ENCODE peak calls at places on chromosomes 3 and 15, in ten cellular contexts. R is AG09309; Y is esophagus muscularis mucosa; W is foreskin fibroblast; N is CD8-positive, alpha-beta T cell; V is heart left ventricle; H is psoas muscle; T is kidney; L is AG04450; E is DND-41. I is an unnamed sample.

GRCh38 chr3:9951962-9952805 is at the start of gene PRRT3:
- DNase-seq in R (no peak), Y (no peak), W (peak; percentile 78), N (peak; percentile 56), V (no peak), H (peak; percentile 69), T (peak; percentile 84), L (no peak), E (peak; percentile 52), I (no peak)

GRCh38 chr3:42071720-42072582 is 19.2 kb upstream of the TRAK1 start:
- DNase-seq in R (peak; percentile 80), Y (no peak), W (peak; percentile 73), N (no peak), V (peak; percentile 79), H (peak; percentile 87), T (peak; percentile 79), L (no peak), E (no peak), I (no peak)

GRCh38 chr3:126983653-126984390 is 907 bp downstream of the PLXNA1 start:
- DNase-seq in R (no peak), Y (no peak), W (peak; percentile 63), N (peak; percentile 46), V (no peak), H (no peak), T (no peak), L (no peak), E (peak; percentile 38), I (no peak)

GRCh38 chr3:185423178-185423577 is 60.2 kb downstream of the MAP3K13 start:
- DNase-seq in R (no peak), Y (no peak), W (peak; percentile 26), N (no peak), V (no peak), H (no peak), T (no peak), L (no peak), E (no peak), I (no peak)

GRCh38 chr3:124653071-124653470 is 77.2 kb upstream of the UMPS start:
- DNase-seq in R (no peak), Y (no peak), W (no peak), N (no peak), V (no peak), H (no peak), T (no peak), L (no peak), E (no peak), I (no peak)

GRCh38 chr15:31504462-31504839 is 177.8 kb downstream of the KLF13 start:
- DNase-seq in R (no peak), Y (no peak), W (no peak), N (no peak), V (no peak), H (no peak), T (no peak), L (no peak), E (no peak), I (no peak)

GRCh38 chr3:77825045-77825827 is 785.3 kb downstream of the ROBO2 start:
- DNase-seq in R (peak; percentile 83), Y (no peak), W (peak; percentile 95), N (no peak), V (no peak), H (peak; percentile 32), T (peak; percentile 92), L (peak; percentile 38), E (no peak), I (no peak)

GRCh38 chr3:47803478-47804025 is 614 bp downstream of the DHX30 start:
- DNase-seq in R (no peak), Y (no peak), W (no peak), N (no peak), V (no peak), H (no peak), T (no peak), L (no peak), E (peak; percentile 39), I (no peak)

GRCh38 chr3:24483873-24484272 is 10.8 kb downstream of the THRB start:
- DNase-seq in R (no peak), Y (no peak), W (no peak), N (no peak), V (no peak), H (peak; percentile 56), T (no peak), L (no peak), E (no peak), I (no peak)

GRCh38 chr3:62817678-62818077 is 57.5 kb downstream of the CADPS start:
- DNase-seq in R (no peak), Y (no peak), W (no peak), N (no peak), V (no peak), H (no peak), T (no peak), L (no peak), E (no peak), I (no peak)

GRCh38 chr15:75661041-75661778 is 13.5 kb downstream of the SNX33 start:
- DNase-seq in R (peak; percentile 77), Y (peak; percentile 96), W (peak; percentile 99), N (no peak), V (peak; percentile 83), H (peak; percentile 90), T (peak; percentile 96), L (peak; percentile 81), E (no peak), I (no peak)

GRCh38 chr3:180700941-180701340 is 21.7 kb upstream of the CCDC39 start:
- DNase-seq in R (no peak), Y (no peak), W (no peak), N (no peak), V (no peak), H (no peak), T (no peak), L (no peak), E (no peak), I (no peak)

GRCh38 chr3:44277925-44278324 is 36.2 kb downstream of the TOPAZ1 start:
- DNase-seq in R (no peak), Y (no peak), W (no peak), N (no peak), V (no peak), H (no peak), T (no peak), L (no peak), E (no peak), I (no peak)

GRCh38 chr3:185409957-185410356 is 47.0 kb downstream of the MAP3K13 start:
- DNase-seq in R (no peak), Y (no peak), W (no peak), N (no peak), V (no peak), H (no peak), T (no peak), L (no peak), E (no peak), I (no peak)

GRCh38 chr3:7275396-7275795 is 414.5 kb downstream of the GRM7 start:
- DNase-seq in R (no peak), Y (no peak), W (no peak), N (no peak), V (no peak), H (no peak), T (no peak), L (no peak), E (no peak), I (no peak)

GRCh38 chr3:69012111-69012835 is 1.2 kb downstream of the EOGT start:
- DNase-seq in R (peak; percentile 67), Y (no peak), W (peak; percentile 65), N (no peak), V (peak; percentile 43), H (peak; percentile 69), T (peak; percentile 80), L (no peak), E (no peak), I (no peak)

GRCh38 chr3:115052906-115053305 is 94.2 kb downstream of the ZBTB20 start:
- DNase-seq in R (no peak), Y (no peak), W (no peak), N (no peak), V (no peak), H (no peak), T (no peak), L (no peak), E (no peak), I (no peak)

DNA sequence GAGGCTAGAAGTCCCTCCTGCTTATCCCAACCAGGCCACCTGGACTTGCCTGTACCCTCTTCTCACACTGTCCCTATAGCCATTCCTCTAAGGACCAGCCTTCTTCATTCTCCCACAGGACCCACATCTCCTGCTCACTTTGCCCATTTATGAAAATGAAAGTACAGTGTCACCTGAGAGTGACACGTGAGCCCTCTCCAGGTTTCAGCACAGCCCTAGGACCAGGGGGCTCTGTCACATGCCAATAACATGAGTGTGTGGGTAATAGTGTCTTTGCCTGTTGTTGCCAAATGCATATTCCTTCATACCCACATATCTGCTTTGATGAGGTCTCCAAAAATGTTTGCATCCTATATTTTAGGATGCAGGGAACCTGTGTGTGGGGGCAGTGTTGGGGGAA is 42.3 kb upstream of the TNFAIP8L3 start:
- DNase-seq in R (no peak), Y (no peak), W (no peak), N (no peak), V (no peak), H (no peak), T (no peak), L (no peak), E (no peak), I (no peak)
- TF ChIP-seq CTCF in R (no peak), Y (no peak), W (no peak), N (no peak), V (no peak), H (no peak), T (no peak), L (no peak), E (no peak), I (no peak)

GRCh38 chr15:68700395-68701123 is 120.1 kb downstream of the ANP32A start:
- DNase-seq in R (peak; percentile 21), Y (no peak), W (peak; percentile 75), N (no peak), V (peak; percentile 84), H (peak; percentile 83), T (peak; percentile 81), L (peak; percentile 11), E (no peak), I (no peak)
- H3K4me3 ChIP-seq in R (no peak overlapping the region), Y (peak overlapping the region; percentile 4), W (no peak overlapping the region), N (no peak overlapping the region), V (no peak overlapping the region), H (peak overlapping the region; percentile 21), T (no peak overlapping the region), L (no peak overlapping the region), E (no peak overlapping the region), I (no peak overlapping the region)

GRCh38 chr3:136476280-136476679 is 226.1 kb downstream of the PCCB start:
- DNase-seq in R (no peak), Y (no peak), W (no peak), N (no peak), V (no peak), H (no peak), T (no peak), L (no peak), E (no peak), I (no peak)

GRCh38 chr3:136473716-136474326 is 223.7 kb downstream of the PCCB start:
- DNase-seq in R (peak; percentile 41), Y (no peak), W (no peak), N (no peak), V (no peak), H (no peak), T (no peak), L (peak; percentile 76), E (no peak), I (no peak)
- TF ChIP-seq CTCF in R (no peak), Y (no peak), W (no peak), N (no peak), V (no peak), H (no peak), T (no peak), L (no peak), E (no peak), I (no peak)

GRCh38 chr3:123028233-123028828 is 768 bp upstream of the SEMA5B start:
- DNase-seq in R (peak; percentile 32), Y (no peak), W (peak; percentile 81), N (no peak), V (peak; percentile 37), H (no peak), T (no peak), L (peak; percentile 52), E (peak; percentile 21), I (peak; percentile 7)
- H3K4me3 ChIP-seq in R (peak overlapping the region; percentile 46), Y (peak overlapping the region; percentile 63), W (peak overlapping the region; percentile 38), N (peak overlapping the region; percentile 49), V (peak overlapping the region; percentile 62), H (peak overlapping the region; percentile 74), T (peak overlapping the region; percentile 57), L (peak overlapping the region; percentile 44), E (no peak overlapping the region), I (peak overlapping the region; percentile 42)